ENCODE peak calls at places on chromosomes 1 and 21, in seven cellular contexts. C is ACHN; J is iPS DF 6.9; B is breast epithelium; X is HepG2; L is stimulated activated CD4-positive, alpha-beta T cell treated with anti-CD3 and anti-CD28 coated beads, Interleukin-4, amount 100 ng/mL, for 24 hours; W is cardiac muscle cell. I is an unnamed sample.

GRCh38 chr1:65176071-65176470 is 28.1 kb downstream of the AK4 start:
- DNase-seq in B (no peak), C (no peak), W (no peak), L (no peak), X (no peak), J (no peak), I (no peak)

GRCh38 chr1:75811211-75811981 is 14.7 kb downstream of the MSH4 start:
- DNase-seq in C (no peak), L (no peak), B (no peak), J (no peak), X (no peak), W (peak; percentile 18), I (no peak)

GRCh38 chr1:111015222-111015621 is 51.5 kb upstream of the LRIF1 start:
- DNase-seq in L (no peak), J (no peak), C (no peak), W (no peak), X (peak; percentile 6), B (no peak), I (no peak)

GRCh38 chr1:3906672-3907020 is 6.6 kb upstream of the C1orf174 start:
- DNase-seq in X (no peak), J (no peak), W (no peak), C (no peak), L (no peak), B (no peak), I (no peak)

GRCh38 chr21:37195078-37195477 is 72.1 kb downstream of the VPS26C start:
- DNase-seq in C (no peak), L (no peak), B (no peak), W (no peak), X (no peak), J (no peak), I (no peak)

GRCh38 chr21:27219068-27219467 is 252.2 kb upstream of the ADAMTS5 start:
- DNase-seq in B (no peak), X (no peak), J (no peak), W (peak; percentile 76), L (no peak), C (no peak), I (no peak)

GRCh38 chr21:34630536-34631143 is 15.7 kb upstream of the RCAN1 start:
- DNase-seq in L (peak; percentile 49), B (no peak), X (peak; percentile 44), J (no peak), C (peak; percentile 45), W (peak; percentile 71), I (no peak)

GRCh38 chr21:38505654-38506523 is 7.6 kb upstream of the ERG start:
- DNase-seq in B (no peak), C (peak; percentile 40), L (peak; percentile 15), X (peak; percentile 62), J (peak; percentile 47), W (peak; percentile 85), I (no peak)

GRCh38 chr1:70204578-70204977 is 801 bp downstream of the LRRC40 start:
- DNase-seq in B (no peak), C (no peak), X (no peak), L (no peak), J (no peak), W (no peak), I (no peak)

GRCh38 chr1:94106716-94107115 is 14.2 kb downstream of the ABCA4 start:
- DNase-seq in C (peak; percentile 50), X (no peak), J (no peak), B (no peak), W (no peak), L (no peak), I (no peak)

I was measured in upper lobe of left lung.